ENCODE peak calls at places on chromosomes 5 and 9, in seven cellular contexts. One of them, this sample, is unnamed.

GRCh38 chr9:106324596-106325280 is 538.2 kb upstream of the ZNF462 start:
- DNase-seq in stimulated activated CD8-positive, alpha-beta memory T cell treated with anti-CD3 and anti-CD28 coated beads, Interleukin-7, amount 100 ng/mL, for 4 hours: no peak
- DNase-seq in endothelial cell: no peak
- DNase-seq in SK-N-DZ: no peak
- DNase-seq in IMR-90: no peak
- DNase-seq in GM04503: no peak
- DNase-seq in RCC 7860: no peak
- DNase-seq in this sample: no peak

GRCh38 chr5:43616535-43616934 is 13.6 kb downstream of the NNT start:
- DNase-seq in endothelial cell: no peak
- DNase-seq in SK-N-DZ: no peak
- DNase-seq in IMR-90: peak
- DNase-seq in GM04503: no peak
- DNase-seq in stimulated activated CD8-positive, alpha-beta memory T cell treated with anti-CD3 and anti-CD28 coated beads, Interleukin-7, amount 100 ng/mL, for 4 hours: no peak
- DNase-seq in RCC 7860: no peak
- DNase-seq in this sample: peak

GRCh38 chr9:110115868-110116542 is 92.0 kb downstream of the C9orf152 start:
- DNase-seq in stimulated activated CD8-positive, alpha-beta memory T cell treated with anti-CD3 and anti-CD28 coated beads, Interleukin-7, amount 100 ng/mL, for 4 hours: no peak
- DNase-seq in endothelial cell: no peak
- DNase-seq in SK-N-DZ: no peak
- DNase-seq in GM04503: no peak
- DNase-seq in IMR-90: peak
- DNase-seq in RCC 7860: peak
- DNase-seq in this sample: no peak

GRCh38 chr5:60836131-60836530 is 7.9 kb downstream of the ELOVL7 start:
- DNase-seq in SK-N-DZ: no peak
- DNase-seq in endothelial cell: no peak
- DNase-seq in IMR-90: no peak
- DNase-seq in stimulated activated CD8-positive, alpha-beta memory T cell treated with anti-CD3 and anti-CD28 coated beads, Interleukin-7, amount 100 ng/mL, for 4 hours: no peak
- DNase-seq in GM04503: no peak
- DNase-seq in RCC 7860: no peak
- DNase-seq in this sample: no peak

GRCh38 chr9:100150209-100150608 is 51.2 kb downstream of the INVS start:
- DNase-seq in IMR-90: peak
- DNase-seq in endothelial cell: no peak
- DNase-seq in SK-N-DZ: no peak
- DNase-seq in RCC 7860: no peak
- DNase-seq in stimulated activated CD8-positive, alpha-beta memory T cell treated with anti-CD3 and anti-CD28 coated beads, Interleukin-7, amount 100 ng/mL, for 4 hours: no peak
- DNase-seq in GM04503: no peak
- DNase-seq in this sample: peak

GRCh38 chr9:72292874-72293607 is 72.0 kb downstream of the ZFAND5 start:
- DNase-seq in GM04503: no peak
- DNase-seq in stimulated activated CD8-positive, alpha-beta memory T cell treated with anti-CD3 and anti-CD28 coated beads, Interleukin-7, amount 100 ng/mL, for 4 hours: no peak
- DNase-seq in SK-N-DZ: no peak
- DNase-seq in RCC 7860: peak
- DNase-seq in endothelial cell: no peak
- DNase-seq in IMR-90: peak
- DNase-seq in this sample: peak

GRCh38 chr5:125913200-125913599 is 510.0 kb upstream of the GRAMD2B start:
- DNase-seq in endothelial cell: no peak
- DNase-seq in IMR-90: no peak
- DNase-seq in GM04503: no peak
- DNase-seq in stimulated activated CD8-positive, alpha-beta memory T cell treated with anti-CD3 and anti-CD28 coated beads, Interleukin-7, amount 100 ng/mL, for 4 hours: no peak
- DNase-seq in RCC 7860: no peak
- DNase-seq in SK-N-DZ: no peak
- DNase-seq in this sample: no peak

GRCh38 chr9:99373912-99374311 is 151.8 kb downstream of the SEC61B start:
- DNase-seq in GM04503: no peak
- DNase-seq in endothelial cell: no peak
- DNase-seq in IMR-90: no peak
- DNase-seq in RCC 7860: no peak
- DNase-seq in stimulated activated CD8-positive, alpha-beta memory T cell treated with anti-CD3 and anti-CD28 coated beads, Interleukin-7, amount 100 ng/mL, for 4 hours: no peak
- DNase-seq in SK-N-DZ: no peak
- DNase-seq in this sample: peak

GRCh38 chr9:126549246-126550006 is 64.3 kb upstream of the LMX1B start:
- DNase-seq in SK-N-DZ: peak
- DNase-seq in stimulated activated CD8-positive, alpha-beta memory T cell treated with anti-CD3 and anti-CD28 coated beads, Interleukin-7, amount 100 ng/mL, for 4 hours: no peak
- DNase-seq in endothelial cell: no peak
- DNase-seq in RCC 7860: no peak
- DNase-seq in GM04503: no peak
- DNase-seq in IMR-90: no peak
- DNase-seq in this sample: no peak

GRCh38 chr5:64183956-64184355 is 18.3 kb downstream of the RNF180 start:
- DNase-seq in SK-N-DZ: no peak
- DNase-seq in IMR-90: no peak
- DNase-seq in endothelial cell: no peak
- DNase-seq in GM04503: no peak
- DNase-seq in stimulated activated CD8-positive, alpha-beta memory T cell treated with anti-CD3 and anti-CD28 coated beads, Interleukin-7, amount 100 ng/mL, for 4 hours: no peak
- DNase-seq in RCC 7860: no peak
- DNase-seq in this sample: no peak

GRCh38 chr5:98296426-98296825 is 477.0 kb upstream of the RGMB start:
- DNase-seq in SK-N-DZ: no peak
- DNase-seq in GM04503: no peak
- DNase-seq in stimulated activated CD8-positive, alpha-beta memory T cell treated with anti-CD3 and anti-CD28 coated beads, Interleukin-7, amount 100 ng/mL, for 4 hours: no peak
- DNase-seq in RCC 7860: no peak
- DNase-seq in endothelial cell: no peak
- DNase-seq in IMR-90: peak
- DNase-seq in this sample: peak

GRCh38 chr9:81242866-81243265 is 446.5 kb downstream of the TLE1 start:
- DNase-seq in IMR-90: no peak
- DNase-seq in endothelial cell: no peak
- DNase-seq in GM04503: no peak
- DNase-seq in stimulated activated CD8-positive, alpha-beta memory T cell treated with anti-CD3 and anti-CD28 coated beads, Interleukin-7, amount 100 ng/mL, for 4 hours: no peak
- DNase-seq in SK-N-DZ: no peak
- DNase-seq in RCC 7860: no peak
- DNase-seq in this sample: no peak

GRCh38 chr5:59596586-59597348 is 296.8 kb downstream of the PDE4D start:
- DNase-seq in IMR-90: peak
- DNase-seq in stimulated activated CD8-positive, alpha-beta memory T cell treated with anti-CD3 and anti-CD28 coated beads, Interleukin-7, amount 100 ng/mL, for 4 hours: no peak
- DNase-seq in RCC 7860: peak
- DNase-seq in endothelial cell: no peak
- DNase-seq in SK-N-DZ: no peak
- DNase-seq in GM04503: no peak
- DNase-seq in this sample: no peak

GRCh38 chr5:170523129-170523497 is 19.3 kb downstream of the KCNIP1 start:
- DNase-seq in SK-N-DZ: no peak
- DNase-seq in GM04503: no peak
- DNase-seq in IMR-90: no peak
- DNase-seq in RCC 7860: no peak
- DNase-seq in endothelial cell: no peak
- DNase-seq in stimulated activated CD8-positive, alpha-beta memory T cell treated with anti-CD3 and anti-CD28 coated beads, Interleukin-7, amount 100 ng/mL, for 4 hours: no peak
- DNase-seq in this sample: peak